ENCODE peak calls at places on chromosomes 2 and 18, in six cellular contexts. W is transverse colon, H is endothelial cell of umbilical vein, R is adrenal gland, K is ovary, S is suprapubic skin. A is an unnamed sample. For H3K4me1, the result is how much of the 10 kb centered on the place peaks cover.

GRCh38 chr2:189407161-189407943 is 33.9 kb upstream of the WDR75 start:
- DNase-seq in W (no peak), H (peak), R (no peak), K (no peak), S (no peak), A (no peak)

GRCh38 chr2:216665240-216665639 is 30.1 kb downstream of the IGFBP5 start:
- DNase-seq in W (peak), H (no peak), R (peak), K (peak), S (no peak), A (no peak)

GRCh38 chr18:64100136-64100922 is 48.6 kb downstream of the LINC00305 start:
- DNase-seq in W (no peak), H (no peak), R (no peak), K (no peak), S (no peak), A (no peak)

GRCh38 chr2:207008105-207008990 is 69.0 kb downstream of the CPO start:
- DNase-seq in W (no peak), H (peak), R (no peak), K (no peak), S (no peak), A (no peak)

GRCh38 chr2:147133273-147133901 is 711.4 kb upstream of the ACVR2A start:
- DNase-seq in W (no peak), H (no peak), R (no peak), K (no peak), S (no peak), A (no peak)

GRCh38 chr18:74940856-74941255 is 268.1 kb downstream of the PTGR3 start:
- DNase-seq in W (no peak), H (no peak), R (no peak), K (no peak), S (no peak), A (no peak)

GRCh38 chr18:22694954-22695353 is 238.2 kb upstream of the RBBP8 start:
- DNase-seq in W (no peak), H (no peak), R (peak), K (peak), S (no peak), A (no peak)

GRCh38 chr2:112685167-112685884 is 35.5 kb upstream of the NT5DC4 start:
- DNase-seq in W (no peak), H (no peak), R (no peak), K (no peak), S (no peak), A (no peak)

GRCh38 chr2:219836647-219837177 is 209.3 kb downstream of the SLC4A3 start:
- DNase-seq in W (no peak), H (no peak), R (peak), K (no peak), S (no peak), A (no peak)

GRCh38 chr2:38274286-38275276 is 102.5 kb downstream of the ATL2 start:
- DNase-seq in W (no peak), H (peak), R (peak), K (no peak), S (no peak), A (peak)

GRCh38 chr18:61891874-61892273 is 933 bp downstream of the RNF152 start:
- DNase-seq in W (no peak), H (peak), R (peak), K (no peak), S (no peak), A (no peak)

GRCh38 chr2:101736233-101736632 is 38.7 kb downstream of the MAP4K4 start:
- DNase-seq in W (no peak), H (no peak), R (no peak), K (no peak), S (no peak), A (no peak)

GRCh38 chr2:238161291-238162051 is 2.7 kb downstream of the ERFE start:
- DNase-seq in W (no peak), H (no peak), R (no peak), K (peak), S (no peak), A (no peak)

GRCh38 chr2:33522571-33522970 is 46.1 kb downstream of the RASGRP3 start:
- DNase-seq in W (no peak), H (peak), R (no peak), K (no peak), S (no peak), A (no peak)

GRCh38 chr2:100285691-100286090 is 36.6 kb downstream of the LONRF2 start:
- DNase-seq in W (no peak), H (peak), R (no peak), K (peak), S (no peak), A (no peak)

GRCh38 chr18:1998121-1998520 is 573.2 kb downstream of the METTL4 start:
- DNase-seq in W (no peak), H (no peak), R (no peak), K (no peak), S (no peak), A (no peak)

GRCh38 chr18:362914-363295 is 95.1 kb upstream of the THOC1 start:
- DNase-seq in W (no peak), H (no peak), R (no peak), K (no peak), S (no peak), A (no peak)

GRCh38 chr2:21117688-21118087 is 6.1 kb upstream of the TDRD15 start:
- DNase-seq in W (no peak), H (no peak), R (no peak), K (no peak), S (no peak), A (no peak)
- H3K4me1 ChIP-seq in W (under half), H (under half), R (under half), K (under half), S (under half), A (under half)

GRCh38 chr2:203814661-203815540 is 52.7 kb upstream of the CTLA4 start:
- DNase-seq in W (peak), H (peak), R (peak), K (peak), S (no peak), A (peak)
- H3K4me3 ChIP-seq in W (no peak), H (no peak), R (no peak), K (no peak), S (no peak), A (no peak)

GRCh38 chr2:10125842-10126596 is 3.5 kb downstream of the RRM2 start:
- DNase-seq in W (no peak), H (no peak), R (no peak), K (no peak), S (no peak), A (no peak)
- TF ChIP-seq POLR2A in W (no peak), H (no peak), R (no peak), K (no peak), S (no peak), A (no peak)

GRCh38 chr2:40103163-40103562 is 324.1 kb upstream of the THUMPD2 start:
- DNase-seq in W (no peak), H (no peak), R (no peak), K (no peak), S (no peak), A (no peak)
- H3K4me1 ChIP-seq in W (under half), H (under half), R (under half), K (under half), S (under half), A (under half)